ENCODE peak calls at places on chromosomes 4 and X, in nine cellular contexts. O, J, C, W, U, Z, A, E and I are unnamed samples.

GRCh38 chr4:99504804-99505502 is 5.9 kb upstream of the C4orf17 start:
- DNase-seq in J (no peak), A (no peak), C (no peak), Z (no peak), W (no peak), O (no peak), U (no peak), E (no peak), I (no peak)

GRCh38 chr4:168848977-168849687 is 160.9 kb downstream of the CBR4 start:
- DNase-seq in W (no peak), C (no peak), A (no peak), E (peak; percentile 79), U (no peak), O (no peak), J (no peak), Z (no peak), I (no peak)

GRCh38 chr4:11585506-11585905 is 156.8 kb upstream of the HS3ST1 start:
- DNase-seq in A (no peak), W (no peak), E (no peak), U (no peak), O (no peak), J (peak; percentile 55), C (no peak), Z (no peak), I (no peak)

GRCh38 chr4:2280531-2281300 is 18.8 kb upstream of the MXD4 start:
- DNase-seq in W (no peak), J (no peak), Z (peak; percentile 19), A (no peak), E (no peak), U (no peak), O (no peak), C (no peak), I (no peak)

GRCh38 chrX:1420371-1420770 is 28.5 kb upstream of the SLC25A6 start:
- DNase-seq in W (no peak), U (no peak), O (no peak), E (no peak), J (no peak), C (no peak), Z (no peak), A (no peak), I (no peak)

GRCh38 chrX:120840826-120841225 is 34.8 kb downstream of the CT47B1 start:
- DNase-seq in J (no peak), A (peak; percentile 28), C (no peak), O (no peak), W (peak; percentile 42), Z (no peak), E (peak; percentile 65), U (no peak), I (no peak)

GRCh38 chr4:187125062-187125461 is 401.4 kb upstream of the FAT1 start:
- DNase-seq in J (no peak), C (no peak), U (no peak), O (no peak), A (no peak), E (no peak), Z (no peak), W (no peak), I (no peak)

GRCh38 chrX:15686818-15687685 is 22.4 kb upstream of the CLTRN start:
- DNase-seq in C (no peak), W (peak; percentile 74), U (peak; percentile 5), O (peak; percentile 24), J (peak; percentile 36), E (peak; percentile 71), A (peak; percentile 62), Z (peak; percentile 34), I (no peak)

GRCh38 chr4:58456727-58457384 is 1346.7 kb upstream of the IGFBP7 start:
- DNase-seq in J (no peak), C (no peak), E (no peak), Z (no peak), A (no peak), W (no peak), O (no peak), U (no peak), I (no peak)

GRCh38 chr4:26372525-26373172 is 51.8 kb downstream of the RBPJ start:
- DNase-seq in C (no peak), W (peak; percentile 76), Z (no peak), J (no peak), O (no peak), E (peak; percentile 63), A (peak; percentile 84), U (peak; percentile 10), I (no peak)

GRCh38 chr4:25180524-25181131 is 20.4 kb upstream of the SEPSECS start:
- DNase-seq in U (no peak), C (no peak), Z (no peak), O (no peak), W (peak; percentile 46), A (peak; percentile 68), J (peak; percentile 55), E (peak; percentile 61), I (no peak)

GRCh38 chr4:181822005-181822375 is 421.2 kb upstream of the TENM3 start:
- DNase-seq in C (no peak), J (no peak), W (peak; percentile 72), U (no peak), Z (no peak), O (no peak), E (peak; percentile 59), A (peak; percentile 3), I (no peak)

GRCh38 chr4:119517361-119518229 is 111.0 kb downstream of the PDE5A start:
- DNase-seq in J (no peak), U (no peak), E (peak; percentile 87), C (no peak), Z (no peak), O (no peak), W (peak; percentile 26), A (peak; percentile 41), I (no peak)

GRCh38 chrX:48498374-48498809 is 10.4 kb upstream of the PORCN start:
- DNase-seq in J (peak; percentile 85), W (peak; percentile 83), U (no peak), E (peak; percentile 63), A (peak; percentile 90), Z (no peak), O (no peak), C (no peak), I (no peak)

GRCh38 chr4:88008624-88009235 is 1.3 kb downstream of the PKD2 start:
- DNase-seq in Z (no peak), C (no peak), J (no peak), O (no peak), E (peak; percentile 49), U (no peak), W (peak; percentile 58), A (peak; percentile 39), I (no peak)

GRCh38 chrX:21655901-21656586 is 2.1 kb downstream of the KLHL34 start:
- DNase-seq in E (no peak), C (no peak), U (no peak), J (no peak), A (no peak), O (no peak), Z (peak; percentile 24), W (no peak), I (no peak)

GRCh38 chr4:147776600-147777175 is 44.8 kb downstream of the ARHGAP10 start:
- DNase-seq in J (no peak), W (no peak), Z (no peak), C (no peak), E (no peak), A (no peak), O (no peak), U (no peak), I (no peak)

GRCh38 chr4:152255437-152255836 is 280.5 kb downstream of the FBXW7 start:
- DNase-seq in Z (no peak), W (peak; percentile 28), J (no peak), O (peak; percentile 55), U (peak; percentile 7), C (no peak), E (peak; percentile 33), A (peak; percentile 48), I (peak; percentile 50)

GRCh38 chrX:66004928-66005831 is 34.7 kb downstream of the VSIG4 start:
- DNase-seq in W (no peak), E (no peak), U (no peak), A (no peak), C (no peak), J (no peak), O (no peak), Z (no peak), I (no peak)

GRCh38 chr4:168803727-168804126 is 206.3 kb downstream of the CBR4 start:
- DNase-seq in E (peak; percentile 82), Z (no peak), A (peak; percentile 34), O (no peak), J (no peak), W (peak; percentile 95), U (no peak), C (no peak), I (no peak)

GRCh38 chr4:159151701-159152100 is 48.8 kb downstream of the RAPGEF2 start:
- DNase-seq in O (no peak), E (no peak), J (no peak), U (no peak), W (no peak), Z (no peak), C (no peak), A (no peak), I (no peak)

GRCh38 chrX:54182194-54182863 is 725 bp downstream of the FAM120C start:
- DNase-seq in U (peak; percentile 41), C (peak; percentile 59), J (peak; percentile 14), W (peak; percentile 47), E (no peak), O (peak; percentile 48), Z (peak; percentile 68), A (peak; percentile 61), I (peak; percentile 91)

GRCh38 chrX:49922291-49923241 is at the start of gene CLCN5:
- DNase-seq in A (peak; percentile 90), J (peak; percentile 87), O (peak; percentile 90), U (peak; percentile 89), C (peak; percentile 95), Z (peak; percentile 96), E (peak; percentile 93), W (peak; percentile 97), I (peak; percentile 96)

GRCh38 chr4:81632581-81633247 is 161.0 kb upstream of the RASGEF1B start:
- DNase-seq in A (no peak), O (no peak), E (no peak), J (peak; percentile 88), W (peak; percentile 40), C (no peak), U (no peak), Z (no peak), I (no peak)

GRCh38 chrX:103554687-103555417 is 30.5 kb upstream of the TCEAL4 start:
- DNase-seq in Z (peak; percentile 41), J (peak; percentile 68), E (peak; percentile 49), O (peak; percentile 16), C (no peak), U (peak; percentile 2), W (peak; percentile 81), A (peak; percentile 17), I (no peak)

GRCh38 chr4:162265802-162266201 is 102.0 kb upstream of the FSTL5 start:
- DNase-seq in J (no peak), E (no peak), W (no peak), C (no peak), Z (no peak), A (no peak), U (no peak), O (no peak), I (no peak)

GRCh38 chr4:106365613-106366012 is 3.0 kb downstream of the GIMD1 start:
- DNase-seq in W (peak; percentile 80), O (no peak), A (peak; percentile 93), U (no peak), C (no peak), E (peak; percentile 83), J (peak; percentile 71), Z (no peak), I (no peak)

GRCh38 chr4:10998826-10999225 is 314.3 kb upstream of the CLNK start:
- DNase-seq in E (peak; percentile 52), O (no peak), W (peak; percentile 57), C (no peak), J (no peak), U (no peak), A (peak; percentile 23), Z (no peak), I (peak; percentile 50)